ENCODE peak calls at places on chromosome 10, in six cellular contexts. H, R, L, Z, V and I are unnamed samples.
A peak's percentile ranks its signal among the peaks of the same experiment; 100 is the strongest.

GRCh38 chr10:22631646-22632278 is 82.6 kb downstream of the PIP4K2A start:
- DNase-seq in H (no peak), V (no peak), L (peak; percentile 81), Z (no peak), R (peak; percentile 99), I (no peak)

GRCh38 chr10:129477051-129477450 is 10.0 kb downstream of the MGMT start:
- DNase-seq in H (no peak), L (no peak), Z (peak; percentile 25), R (no peak), V (no peak), I (no peak)

GRCh38 chr10:109959571-109960145 is 36.3 kb upstream of the XPNPEP1 start:
- DNase-seq in V (no peak), L (no peak), R (no peak), Z (no peak), H (no peak), I (no peak)

GRCh38 chr10:17033529-17034250 is 95.9 kb downstream of the CUBN start:
- DNase-seq in V (no peak), H (no peak), R (no peak), L (no peak), Z (no peak), I (no peak)

GRCh38 chr10:5314866-5315265 is 49.9 kb upstream of the UCN3 start:
- DNase-seq in Z (no peak), L (no peak), V (no peak), R (peak; percentile 22), H (no peak), I (no peak)

GRCh38 chr10:63664341-63664885 is 143.2 kb downstream of the REEP3 start:
- DNase-seq in V (no peak), H (no peak), Z (no peak), R (no peak), L (no peak), I (no peak)

GRCh38 chr10:29826221-29826620 is 191.4 kb upstream of the SVIL start:
- DNase-seq in L (no peak), H (no peak), R (no peak), Z (no peak), V (no peak), I (no peak)

GRCh38 chr10:61634711-61635110 is 28.0 kb upstream of the CABCOCO1 start:
- DNase-seq in H (no peak), Z (no peak), R (no peak), L (no peak), V (no peak), I (no peak)

GRCh38 chr10:100878291-100878910 is 34.4 kb upstream of the SLF2 start:
- DNase-seq in H (no peak), L (peak; percentile 57), Z (peak; percentile 96), V (no peak), R (peak; percentile 81), I (no peak)

GRCh38 chr10:69459101-69459805 is 8.0 kb downstream of the TSPAN15 start:
- DNase-seq in R (no peak), Z (no peak), H (no peak), L (no peak), V (no peak), I (no peak)

GRCh38 chr10:22539579-22540160 is 174.7 kb downstream of the PIP4K2A start:
- DNase-seq in R (no peak), V (no peak), L (no peak), H (no peak), Z (peak; percentile 61), I (no peak)